ENCODE peak calls at places on chromosomes 11 and 22, in seven cellular contexts. One of them, this sample, is unnamed.

GRCh38 chr22:35761037-35761436 is 43.4 kb downstream of the APOL5 start:
- DNase-seq in stromal cell of bone marrow: no peak
- DNase-seq in gastrocnemius medialis: no peak
- DNase-seq in activated effector memory CD4-positive, alpha-beta T cell treated with anti-CD3 and anti-CD28 coated beads, Interleukin-2, amount 50 U/mL, for 16 hours: no peak
- DNase-seq in anterior cingulate cortex: no peak
- DNase-seq in NAMALWA: peak; percentile 18
- DNase-seq in HT-29: peak; percentile 16
- DNase-seq in this sample: no peak

GRCh38 chr22:30572840-30573593 is 1.4 kb downstream of the GAL3ST1 start:
- DNase-seq in stromal cell of bone marrow: no peak
- DNase-seq in gastrocnemius medialis: no peak
- DNase-seq in activated effector memory CD4-positive, alpha-beta T cell treated with anti-CD3 and anti-CD28 coated beads, Interleukin-2, amount 50 U/mL, for 16 hours: no peak
- DNase-seq in anterior cingulate cortex: no peak
- DNase-seq in NAMALWA: no peak
- DNase-seq in HT-29: peak; percentile 37
- DNase-seq in this sample: peak; percentile 43

GRCh38 chr11:101096036-101096704 is 33.4 kb downstream of the PGR start:
- DNase-seq in stromal cell of bone marrow: no peak
- DNase-seq in gastrocnemius medialis: no peak
- DNase-seq in activated effector memory CD4-positive, alpha-beta T cell treated with anti-CD3 and anti-CD28 coated beads, Interleukin-2, amount 50 U/mL, for 16 hours: no peak
- DNase-seq in anterior cingulate cortex: no peak
- DNase-seq in NAMALWA: no peak
- DNase-seq in HT-29: no peak
- DNase-seq in this sample: no peak

GRCh38 chr11:29734287-29734686 is 282.5 kb downstream of the KCNA4 start:
- DNase-seq in stromal cell of bone marrow: no peak
- DNase-seq in gastrocnemius medialis: no peak
- DNase-seq in activated effector memory CD4-positive, alpha-beta T cell treated with anti-CD3 and anti-CD28 coated beads, Interleukin-2, amount 50 U/mL, for 16 hours: no peak
- DNase-seq in anterior cingulate cortex: no peak
- DNase-seq in NAMALWA: no peak
- DNase-seq in HT-29: no peak
- DNase-seq in this sample: no peak

GRCh38 chr11:70916321-70916720 is 336.1 kb downstream of the SHANK2 start:
- DNase-seq in stromal cell of bone marrow: no peak
- DNase-seq in gastrocnemius medialis: no peak
- DNase-seq in activated effector memory CD4-positive, alpha-beta T cell treated with anti-CD3 and anti-CD28 coated beads, Interleukin-2, amount 50 U/mL, for 16 hours: peak; percentile 25
- DNase-seq in anterior cingulate cortex: no peak
- DNase-seq in NAMALWA: no peak
- DNase-seq in HT-29: no peak
- DNase-seq in this sample: no peak

GRCh38 chr22:46892866-46893265 is 130.4 kb downstream of the TBC1D22A start:
- DNase-seq in stromal cell of bone marrow: no peak
- DNase-seq in gastrocnemius medialis: no peak
- DNase-seq in activated effector memory CD4-positive, alpha-beta T cell treated with anti-CD3 and anti-CD28 coated beads, Interleukin-2, amount 50 U/mL, for 16 hours: no peak
- DNase-seq in anterior cingulate cortex: no peak
- DNase-seq in NAMALWA: no peak
- DNase-seq in HT-29: no peak
- DNase-seq in this sample: no peak

GRCh38 chr11:2103666-2104523 is 35.3 kb downstream of the IGF2 start:
- DNase-seq in stromal cell of bone marrow: no peak
- DNase-seq in gastrocnemius medialis: no peak
- DNase-seq in activated effector memory CD4-positive, alpha-beta T cell treated with anti-CD3 and anti-CD28 coated beads, Interleukin-2, amount 50 U/mL, for 16 hours: peak; percentile 28
- DNase-seq in anterior cingulate cortex: no peak
- DNase-seq in NAMALWA: no peak
- DNase-seq in HT-29: no peak
- DNase-seq in this sample: no peak

GRCh38 chr11:12079726-12080556 is 30.4 kb upstream of the MICAL2 start:
- DNase-seq in stromal cell of bone marrow: peak; percentile 99
- DNase-seq in gastrocnemius medialis: peak; percentile 56
- DNase-seq in activated effector memory CD4-positive, alpha-beta T cell treated with anti-CD3 and anti-CD28 coated beads, Interleukin-2, amount 50 U/mL, for 16 hours: no peak
- DNase-seq in anterior cingulate cortex: no peak
- DNase-seq in NAMALWA: no peak
- DNase-seq in HT-29: no peak
- DNase-seq in this sample: peak; percentile 67

GRCh38 chr11:9626778-9627394 is 37.0 kb upstream of the SWAP70 start:
- DNase-seq in stromal cell of bone marrow: no peak
- DNase-seq in gastrocnemius medialis: no peak
- DNase-seq in activated effector memory CD4-positive, alpha-beta T cell treated with anti-CD3 and anti-CD28 coated beads, Interleukin-2, amount 50 U/mL, for 16 hours: no peak
- DNase-seq in anterior cingulate cortex: no peak
- DNase-seq in NAMALWA: no peak
- DNase-seq in HT-29: no peak
- DNase-seq in this sample: no peak

GRCh38 chr11:124669193-124669592 is 4.3 kb downstream of the SIAE start:
- DNase-seq in stromal cell of bone marrow: no peak
- DNase-seq in gastrocnemius medialis: peak; percentile 14
- DNase-seq in activated effector memory CD4-positive, alpha-beta T cell treated with anti-CD3 and anti-CD28 coated beads, Interleukin-2, amount 50 U/mL, for 16 hours: peak; percentile 66
- DNase-seq in anterior cingulate cortex: no peak
- DNase-seq in NAMALWA: peak; percentile 62
- DNase-seq in HT-29: peak; percentile 81
- DNase-seq in this sample: no peak

GRCh38 chr11:94028436-94028835 is 7.3 kb downstream of the HEPHL1 start:
- DNase-seq in stromal cell of bone marrow: peak; percentile 2
- DNase-seq in gastrocnemius medialis: no peak
- DNase-seq in activated effector memory CD4-positive, alpha-beta T cell treated with anti-CD3 and anti-CD28 coated beads, Interleukin-2, amount 50 U/mL, for 16 hours: no peak
- DNase-seq in anterior cingulate cortex: no peak
- DNase-seq in NAMALWA: no peak
- DNase-seq in HT-29: no peak
- DNase-seq in this sample: no peak

GRCh38 chr22:30385913-30386312 is 1.3 kb downstream of the RNF215 start:
- DNase-seq in stromal cell of bone marrow: no peak
- DNase-seq in gastrocnemius medialis: no peak
- DNase-seq in activated effector memory CD4-positive, alpha-beta T cell treated with anti-CD3 and anti-CD28 coated beads, Interleukin-2, amount 50 U/mL, for 16 hours: no peak
- DNase-seq in anterior cingulate cortex: no peak
- DNase-seq in NAMALWA: no peak
- DNase-seq in HT-29: no peak
- DNase-seq in this sample: no peak

GRCh38 chr11:113796663-113797259 is 17.2 kb downstream of the CLDN25 start:
- DNase-seq in stromal cell of bone marrow: peak; percentile 23
- DNase-seq in gastrocnemius medialis: no peak
- DNase-seq in activated effector memory CD4-positive, alpha-beta T cell treated with anti-CD3 and anti-CD28 coated beads, Interleukin-2, amount 50 U/mL, for 16 hours: no peak
- DNase-seq in anterior cingulate cortex: no peak
- DNase-seq in NAMALWA: peak; percentile 48
- DNase-seq in HT-29: peak; percentile 81
- DNase-seq in this sample: no peak

GRCh38 chr11:12195773-12196172 is 85.4 kb downstream of the MICAL2 start:
- DNase-seq in stromal cell of bone marrow: no peak
- DNase-seq in gastrocnemius medialis: no peak
- DNase-seq in activated effector memory CD4-positive, alpha-beta T cell treated with anti-CD3 and anti-CD28 coated beads, Interleukin-2, amount 50 U/mL, for 16 hours: peak; percentile 79
- DNase-seq in anterior cingulate cortex: no peak
- DNase-seq in NAMALWA: no peak
- DNase-seq in HT-29: no peak
- DNase-seq in this sample: no peak

GRCh38 chr22:19080853-19081252 is 41.4 kb downstream of the DGCR2 start:
- DNase-seq in stromal cell of bone marrow: no peak
- DNase-seq in gastrocnemius medialis: no peak
- DNase-seq in activated effector memory CD4-positive, alpha-beta T cell treated with anti-CD3 and anti-CD28 coated beads, Interleukin-2, amount 50 U/mL, for 16 hours: no peak
- DNase-seq in anterior cingulate cortex: no peak
- DNase-seq in NAMALWA: no peak
- DNase-seq in HT-29: no peak
- DNase-seq in this sample: no peak

GRCh38 chr11:32497951-32498350 is 62.6 kb upstream of the WT1 start:
- DNase-seq in stromal cell of bone marrow: no peak
- DNase-seq in gastrocnemius medialis: no peak
- DNase-seq in activated effector memory CD4-positive, alpha-beta T cell treated with anti-CD3 and anti-CD28 coated beads, Interleukin-2, amount 50 U/mL, for 16 hours: no peak
- DNase-seq in anterior cingulate cortex: no peak
- DNase-seq in NAMALWA: no peak
- DNase-seq in HT-29: no peak
- DNase-seq in this sample: no peak

GRCh38 chr11:103842191-103842590 is 194.2 kb upstream of the DDI1 start:
- DNase-seq in stromal cell of bone marrow: no peak
- DNase-seq in gastrocnemius medialis: no peak
- DNase-seq in activated effector memory CD4-positive, alpha-beta T cell treated with anti-CD3 and anti-CD28 coated beads, Interleukin-2, amount 50 U/mL, for 16 hours: no peak
- DNase-seq in anterior cingulate cortex: no peak
- DNase-seq in NAMALWA: no peak
- DNase-seq in HT-29: no peak
- DNase-seq in this sample: no peak

GRCh38 chr11:416757-417621 is 2.2 kb upstream of the SIGIRR start:
- DNase-seq in stromal cell of bone marrow: no peak
- DNase-seq in gastrocnemius medialis: no peak
- DNase-seq in activated effector memory CD4-positive, alpha-beta T cell treated with anti-CD3 and anti-CD28 coated beads, Interleukin-2, amount 50 U/mL, for 16 hours: peak; percentile 82
- DNase-seq in anterior cingulate cortex: no peak
- DNase-seq in NAMALWA: no peak
- DNase-seq in HT-29: peak; percentile 93
- DNase-seq in this sample: peak; percentile 68

GRCh38 chr11:93225642-93226041 is 27.9 kb upstream of the SLC36A4 start:
- DNase-seq in stromal cell of bone marrow: no peak
- DNase-seq in gastrocnemius medialis: no peak
- DNase-seq in activated effector memory CD4-positive, alpha-beta T cell treated with anti-CD3 and anti-CD28 coated beads, Interleukin-2, amount 50 U/mL, for 16 hours: no peak
- DNase-seq in anterior cingulate cortex: no peak
- DNase-seq in NAMALWA: peak; percentile 29
- DNase-seq in HT-29: peak; percentile 66
- DNase-seq in this sample: no peak

GRCh38 chr11:15742626-15743243 is 613.6 kb downstream of the SOX6 start:
- DNase-seq in stromal cell of bone marrow: no peak
- DNase-seq in gastrocnemius medialis: no peak
- DNase-seq in activated effector memory CD4-positive, alpha-beta T cell treated with anti-CD3 and anti-CD28 coated beads, Interleukin-2, amount 50 U/mL, for 16 hours: no peak
- DNase-seq in anterior cingulate cortex: no peak
- DNase-seq in NAMALWA: no peak
- DNase-seq in HT-29: no peak
- DNase-seq in this sample: no peak

GRCh38 chr22:49815641-49816071 is 12.0 kb downstream of the BRD1 start:
- DNase-seq in stromal cell of bone marrow: no peak
- DNase-seq in gastrocnemius medialis: no peak
- DNase-seq in activated effector memory CD4-positive, alpha-beta T cell treated with anti-CD3 and anti-CD28 coated beads, Interleukin-2, amount 50 U/mL, for 16 hours: no peak
- DNase-seq in anterior cingulate cortex: no peak
- DNase-seq in NAMALWA: no peak
- DNase-seq in HT-29: no peak
- DNase-seq in this sample: no peak

GRCh38 chr11:75598264-75598663 is 36.2 kb downstream of the SERPINH1 start:
- DNase-seq in stromal cell of bone marrow: no peak
- DNase-seq in gastrocnemius medialis: no peak
- DNase-seq in activated effector memory CD4-positive, alpha-beta T cell treated with anti-CD3 and anti-CD28 coated beads, Interleukin-2, amount 50 U/mL, for 16 hours: no peak
- DNase-seq in anterior cingulate cortex: no peak
- DNase-seq in NAMALWA: no peak
- DNase-seq in HT-29: no peak
- DNase-seq in this sample: no peak

GRCh38 chr11:79514695-79515094 is 73.9 kb upstream of the TENM4 start:
- DNase-seq in stromal cell of bone marrow: no peak
- DNase-seq in gastrocnemius medialis: no peak
- DNase-seq in activated effector memory CD4-positive, alpha-beta T cell treated with anti-CD3 and anti-CD28 coated beads, Interleukin-2, amount 50 U/mL, for 16 hours: no peak
- DNase-seq in anterior cingulate cortex: no peak
- DNase-seq in NAMALWA: no peak
- DNase-seq in HT-29: no peak
- DNase-seq in this sample: no peak

GRCh38 chr11:128530119-128531091 is 57.0 kb downstream of the ETS1 start:
- DNase-seq in stromal cell of bone marrow: peak; percentile 87
- DNase-seq in gastrocnemius medialis: peak; percentile 48
- DNase-seq in activated effector memory CD4-positive, alpha-beta T cell treated with anti-CD3 and anti-CD28 coated beads, Interleukin-2, amount 50 U/mL, for 16 hours: no peak
- DNase-seq in anterior cingulate cortex: no peak
- DNase-seq in NAMALWA: no peak
- DNase-seq in HT-29: no peak
- DNase-seq in this sample: peak; percentile 61

This sample was measured in psoas muscle.